ENCODE peak calls at places on chromosomes 11 and 22, in eight cellular contexts. E is endothelial cell of umbilical vein, Y is astrocyte of the spinal cord, A is pancreas, G is right atrium auricular region, M is thyroid gland, I is AG09319, B is astrocyte of the cerebellum. Q is an unnamed sample.

GRCh38 chr11:10058356-10058755 is 235.7 kb downstream of the SBF2 start:
- DNase-seq in B (no peak), E (no peak), Y (no peak), A (no peak), G (no peak), M (no peak), I (no peak), Q (no peak)

GRCh38 chr22:37932821-37933578 is 20.4 kb downstream of the C22orf23 start:
- DNase-seq in A (no peak), Y (no peak), G (no peak), B (no peak), E (no peak), M (peak), I (no peak), Q (no peak)

GRCh38 chr11:62577046-62577708 is 3.5 kb upstream of the EEF1G start:
- DNase-seq in B (no peak), M (no peak), G (peak), Y (no peak), E (peak), A (no peak), I (no peak), Q (no peak)

GRCh38 chr22:31425331-31426050 is 26.1 kb downstream of the DRG1 start:
- DNase-seq in A (no peak), E (no peak), G (no peak), B (no peak), I (no peak), Y (no peak), M (no peak), Q (no peak)

GRCh38 chr11:104690243-104690642 is 208.0 kb downstream of the CASP12 start:
- DNase-seq in E (no peak), I (no peak), G (no peak), B (no peak), Y (no peak), M (no peak), A (no peak), Q (no peak)

GRCh38 chr22:40721266-40721665 is 42.0 kb downstream of the MCHR1 start:
- DNase-seq in I (no peak), B (no peak), M (no peak), A (no peak), Y (peak), E (no peak), G (no peak), Q (no peak)

GRCh38 chr11:65862191-65862735 is 2.0 kb downstream of the MUS81 start:
- DNase-seq in I (no peak), G (no peak), A (peak), E (no peak), B (no peak), M (no peak), Y (no peak), Q (no peak)

GRCh38 chr22:38494498-38494897 is 11.6 kb downstream of the DDX17 start:
- DNase-seq in I (no peak), Y (no peak), M (no peak), A (no peak), E (no peak), B (no peak), G (no peak), Q (no peak)

GRCh38 chr11:67572747-67573419 is 10.7 kb upstream of the GSTP1 start:
- DNase-seq in B (no peak), A (peak), I (peak), G (no peak), M (peak), Y (peak), E (peak), Q (no peak)

GRCh38 chr11:87092159-87092558 is 54.4 kb downstream of the TMEM135 start:
- DNase-seq in I (no peak), M (no peak), E (no peak), B (no peak), G (no peak), Y (no peak), A (no peak), Q (no peak)

GRCh38 chr11:73520358-73521061 is 77.4 kb downstream of the FAM168A start:
- DNase-seq in B (peak), A (no peak), I (no peak), G (no peak), M (no peak), Y (peak), E (peak), Q (no peak)

GRCh38 chr22:38935023-38935422 is 22.4 kb upstream of the APOBEC3A start:
- DNase-seq in G (no peak), Y (no peak), A (peak), E (no peak), M (peak), I (no peak), B (no peak), Q (no peak)

GRCh38 chr11:120339394-120339890 is 3.2 kb downstream of the ARHGEF12 start:
- DNase-seq in I (no peak), A (no peak), G (peak), B (no peak), M (peak), Y (peak), E (peak), Q (no peak)

GRCh38 chr11:3134651-3135490 is 30.2 kb downstream of the OSBPL5 start:
- DNase-seq in E (no peak), Y (no peak), B (no peak), A (no peak), M (no peak), I (no peak), G (no peak), Q (no peak)

GRCh38 chr11:129277216-129277838 is 85.2 kb upstream of the ARHGAP32 start:
- DNase-seq in E (peak), I (no peak), M (no peak), B (no peak), Y (peak), G (no peak), A (no peak), Q (no peak)

GRCh38 chr11:88231894-88232482 is 56.7 kb upstream of the RAB38 start:
- DNase-seq in Y (peak), I (peak), E (peak), M (no peak), G (no peak), B (peak), A (no peak), Q (peak)

GRCh38 chr11:59172345-59173079 is 580 bp downstream of the DTX4 start:
- DNase-seq in M (peak), I (no peak), Y (no peak), A (peak), B (no peak), E (no peak), G (no peak), Q (no peak)

GRCh38 chr11:69826773-69827172 is 7.6 kb upstream of the FGF3 start:
- DNase-seq in A (no peak), E (no peak), I (no peak), M (no peak), G (no peak), B (no peak), Y (no peak), Q (no peak)

GRCh38 chr11:69823641-69824285 is 4.5 kb upstream of the FGF3 start:
- DNase-seq in G (no peak), E (no peak), Y (no peak), M (no peak), A (no peak), I (no peak), B (no peak), Q (no peak)

GRCh38 chr11:69825037-69825834 is 6.0 kb upstream of the FGF3 start:
- DNase-seq in I (no peak), G (no peak), Y (no peak), E (no peak), A (no peak), M (no peak), B (no peak), Q (no peak)

GRCh38 chr11:69828276-69828970 is 9.2 kb upstream of the FGF3 start:
- DNase-seq in B (no peak), M (no peak), E (no peak), A (no peak), I (no peak), G (no peak), Y (no peak), Q (peak)

GRCh38 chr11:69825941-69826340 is 6.7 kb upstream of the FGF3 start:
- DNase-seq in E (no peak), G (no peak), A (no peak), B (no peak), I (no peak), Y (no peak), M (no peak), Q (no peak)
- TF ChIP-seq CTCF in E (no peak), G (no peak), A (no peak), B (no peak), I (no peak), Y (no peak), M (no peak), Q (no peak)

GRCh38 chr11:83816572-83817187 is 530.5 kb upstream of the CCDC90B start:
- DNase-seq in E (peak), G (no peak), M (no peak), I (no peak), Y (peak), A (no peak), B (peak), Q (peak)
- TF ChIP-seq CTCF in E (peak), G (peak), M (peak), I (peak), Y (peak), A (peak), B (peak), Q (peak)

DNA sequence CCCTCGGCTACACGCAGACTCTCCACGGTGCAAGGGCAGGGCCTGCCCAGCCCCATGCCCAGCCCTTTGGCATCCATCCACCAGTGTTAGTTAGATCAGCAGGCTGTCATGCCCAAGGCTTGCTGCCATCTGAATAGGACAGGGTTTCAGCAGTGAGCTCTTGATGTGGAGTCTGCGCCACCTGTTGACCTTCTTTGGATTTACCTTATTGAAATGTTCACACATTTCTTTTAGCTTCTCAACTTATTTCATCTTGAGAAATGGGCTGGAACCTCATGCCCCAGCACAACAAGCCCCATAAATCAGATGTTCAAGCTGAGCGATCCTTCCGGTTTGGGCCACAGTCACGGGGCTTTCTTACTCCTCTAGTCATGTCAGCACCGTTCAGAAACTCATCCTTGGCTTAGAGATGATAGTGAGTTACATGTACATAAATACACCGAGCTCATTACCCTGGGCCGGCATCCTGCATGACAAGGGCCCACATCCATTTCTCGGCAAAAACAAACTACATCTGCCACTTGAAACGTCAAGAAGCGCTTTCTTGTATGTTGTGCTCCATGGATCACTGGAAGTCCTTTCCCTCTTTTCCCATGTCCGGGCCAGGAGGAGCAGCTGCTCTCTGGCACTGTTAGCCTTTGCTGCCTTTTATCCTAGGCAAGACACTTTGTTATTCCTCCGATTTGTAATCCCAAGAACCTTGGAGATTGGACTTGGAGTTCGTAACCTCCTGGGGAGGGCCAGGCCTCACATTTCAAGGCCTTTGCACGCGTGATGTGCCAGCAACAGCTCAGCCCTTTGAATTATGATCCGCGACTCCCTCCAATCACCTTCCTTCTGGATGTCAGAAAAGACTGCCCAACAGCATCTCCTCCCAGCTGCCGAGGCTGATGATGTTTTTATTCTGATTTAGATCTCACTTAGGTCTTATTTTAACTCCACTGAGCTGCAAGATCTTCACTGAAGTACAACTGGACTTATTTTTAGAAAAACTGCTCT is 61.9 kb downstream of the PARVB start:
- DNase-seq in B (peak), I (peak), G (peak), Y (peak), M (peak), A (peak), E (peak), Q (peak)
- TF ChIP-seq CTCF in B (peak), I (peak), G (peak), Y (peak), M (peak), A (peak), E (peak), Q (peak)

GRCh38 chr22:27381960-27382742 is 419.4 kb downstream of the MN1 start:
- DNase-seq in A (no peak), E (no peak), G (peak), I (no peak), M (no peak), Y (no peak), B (no peak), Q (no peak)
- TF ChIP-seq CTCF in A (no peak), E (no peak), G (no peak), I (no peak), M (no peak), Y (no peak), B (no peak), Q (peak)

Q was measured in retinal pigment epithelial cell.